ENCODE peak calls at places on chromosomes 5 and 9, in ten cellular contexts. W, N, Y, A, Q, X, C, I, J and B are unnamed samples.

GRCh38 chr5:111158105-111158744 is 66.0 kb upstream of the CAMK4 start:
- DNase-seq in N (peak; percentile 30), W (peak; percentile 69), A (peak; percentile 62), C (peak; percentile 45), Q (peak; percentile 89), Y (peak; percentile 43), I (peak; percentile 84), X (peak; percentile 86), J (peak; percentile 93), B (peak; percentile 85)

GRCh38 chr5:9524941-9525340 is 20.9 kb downstream of the SEMA5A start:
- DNase-seq in W (no peak), X (no peak), C (no peak), J (no peak), N (no peak), Y (no peak), I (no peak), Q (no peak), A (no peak), B (no peak)

GRCh38 chr5:177982956-177983355 is 13.1 kb downstream of the PROP1 start:
- DNase-seq in C (no peak), X (no peak), N (no peak), I (no peak), J (no peak), Q (no peak), A (no peak), W (no peak), Y (no peak), B (no peak)

GRCh38 chr9:98538626-98539031 is 170.1 kb downstream of the GABBR2 start:
- DNase-seq in J (no peak), N (no peak), Q (peak; percentile 23), Y (peak; percentile 69), X (no peak), I (peak; percentile 18), A (no peak), W (no peak), C (no peak), B (no peak)

GRCh38 chr9:136531904-136532798 is 13.7 kb downstream of the NOTCH1 start:
- DNase-seq in J (no peak), W (no peak), Q (no peak), X (no peak), A (no peak), N (no peak), I (no peak), Y (no peak), C (no peak), B (no peak)

GRCh38 chr5:171168177-171168576 is 140.9 kb upstream of the TLX3 start:
- DNase-seq in I (no peak), A (no peak), Q (no peak), N (no peak), X (no peak), Y (no peak), C (no peak), J (no peak), W (no peak), B (no peak)

GRCh38 chr5:121968910-121969607 is 7.3 kb downstream of the SRFBP1 start:
- DNase-seq in Y (no peak), J (peak; percentile 99), I (peak; percentile 99), N (no peak), Q (peak; percentile 99), W (peak; percentile 61), X (peak; percentile 97), A (no peak), C (no peak), B (no peak)

GRCh38 chr9:2050236-2050635 is 35.1 kb downstream of the SMARCA2 start:
- DNase-seq in N (no peak), Q (no peak), A (no peak), X (no peak), J (peak; percentile 9), W (no peak), Y (no peak), C (no peak), I (no peak), B (no peak)

GRCh38 chr9:120579750-120580590 is at the start of gene CDK5RAP2:
- DNase-seq in A (peak; percentile 77), Q (peak; percentile 98), Y (peak; percentile 95), J (peak; percentile 99), W (peak; percentile 96), X (peak; percentile 97), N (peak; percentile 93), C (peak; percentile 91), I (peak; percentile 97), B (peak; percentile 81)

GRCh38 chr9:37587521-37587920 is 4.9 kb downstream of the TOMM5 start:
- DNase-seq in N (no peak), J (no peak), W (no peak), A (no peak), I (no peak), Y (no peak), X (no peak), C (no peak), Q (no peak), B (no peak)

GRCh38 chr9:69936427-69936826 is 107.2 kb upstream of the MAMDC2 start:
- DNase-seq in Q (no peak), A (no peak), C (no peak), J (peak; percentile 86), I (peak; percentile 62), Y (no peak), X (peak; percentile 76), W (no peak), N (no peak), B (no peak)

GRCh38 chr9:69933445-69933844 is 110.2 kb upstream of the MAMDC2 start:
- DNase-seq in N (no peak), Q (no peak), W (no peak), X (no peak), Y (no peak), A (no peak), J (peak; percentile 12), C (no peak), I (no peak), B (no peak)

GRCh38 chr9:69925452-69925851 is 104.8 kb downstream of the CFAP95 start:
- DNase-seq in N (no peak), I (no peak), J (no peak), Q (no peak), A (no peak), W (no peak), X (no peak), C (no peak), Y (no peak), B (no peak)

GRCh38 chr9:69932901-69933300 is 110.7 kb upstream of the MAMDC2 start:
- DNase-seq in Q (no peak), W (peak; percentile 39), I (peak; percentile 62), N (no peak), X (no peak), A (no peak), J (peak; percentile 13), C (no peak), Y (no peak), B (no peak)

GRCh38 chr9:69931340-69931739 is 110.7 kb downstream of the CFAP95 start:
- DNase-seq in Y (no peak), A (no peak), X (no peak), W (no peak), N (no peak), C (no peak), Q (peak; percentile 36), I (peak; percentile 29), J (peak; percentile 41), B (no peak)
- TF ChIP-seq CTCF in Y (no peak), A (peak; percentile 53), X (peak; percentile 43), W (peak; percentile 47), N (no peak), C (no peak), Q (peak; percentile 49), I (peak; percentile 38), J (peak; percentile 63), B (no peak)

GRCh38 chr5:97046270-97046982 is 96.0 kb downstream of the LIX1 start:
- DNase-seq in J (peak; percentile 45), X (no peak), N (no peak), A (no peak), I (peak; percentile 20), Y (no peak), W (no peak), C (no peak), Q (peak; percentile 5), B (no peak)
- TF ChIP-seq CTCF in J (peak; percentile 17), X (no peak), N (no peak), A (no peak), I (no peak), Y (no peak), W (peak; percentile 26), C (peak; percentile 31), Q (no peak), B (no peak)

GRCh38 chr5:56616454-56617160 is 198.7 kb upstream of the MAP3K1 start:
- DNase-seq in Q (no peak), J (no peak), I (no peak), X (no peak), A (no peak), Y (no peak), W (no peak), C (no peak), N (no peak), B (no peak)
- TF ChIP-seq CTCF in Q (no peak), J (no peak), I (no peak), X (no peak), A (no peak), Y (no peak), W (no peak), C (no peak), N (no peak), B (no peak)

GRCh38 chr9:79264511-79265448 is 307.0 kb upstream of the TLE4 start:
- DNase-seq in Q (no peak), N (no peak), J (no peak), X (no peak), W (no peak), C (no peak), Y (no peak), A (no peak), I (no peak), B (no peak)

GRCh38 chr9:79266986-79267385 is 304.8 kb upstream of the TLE4 start:
- DNase-seq in Q (no peak), I (no peak), A (no peak), Y (no peak), N (no peak), W (no peak), J (no peak), X (no peak), C (no peak), B (no peak)

DNA sequence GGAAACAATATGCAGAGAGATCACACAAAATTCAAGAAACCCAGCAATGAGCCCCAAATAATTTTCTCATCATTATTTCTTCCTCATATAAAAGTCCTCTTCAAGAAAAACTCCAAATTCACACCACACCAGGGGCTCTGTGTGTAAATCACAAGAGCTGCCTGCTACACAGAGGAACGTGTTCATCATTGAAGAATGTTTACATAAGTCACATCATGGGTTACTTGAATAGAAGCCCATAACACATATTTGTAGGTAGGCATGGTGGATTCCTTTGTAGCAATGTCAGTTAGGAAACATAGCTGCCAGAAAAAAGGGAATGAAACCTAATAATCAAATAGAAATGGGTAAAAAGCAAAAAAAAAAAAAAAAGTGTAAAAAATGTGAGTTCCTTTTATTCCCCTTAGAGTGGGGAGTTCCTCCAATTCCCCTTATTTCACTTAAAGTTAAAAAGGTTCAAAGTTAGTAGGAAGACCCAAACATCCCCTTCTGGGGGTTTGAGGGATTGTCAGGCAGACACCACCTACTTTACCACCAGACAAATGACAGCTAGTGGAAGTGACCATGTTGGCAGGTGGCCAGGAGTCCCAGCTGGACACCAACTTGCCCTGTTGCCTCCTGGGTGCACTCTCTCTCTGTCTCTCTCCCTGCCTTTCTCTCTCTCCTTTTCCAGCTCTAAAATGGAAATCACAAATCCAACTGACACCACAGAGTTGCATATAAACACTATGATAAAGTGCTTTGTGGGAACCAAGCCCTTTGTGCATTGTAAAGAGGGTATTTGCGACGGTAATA is 307.9 kb upstream of the TLE4 start:
- DNase-seq in I (peak; percentile 5), N (no peak), W (no peak), X (peak; percentile 20), J (peak; percentile 48), Y (no peak), C (no peak), A (no peak), Q (peak; percentile 1), B (no peak)
- TF ChIP-seq CTCF in I (no peak), N (no peak), W (no peak), X (no peak), J (no peak), Y (no peak), C (no peak), A (no peak), Q (no peak), B (no peak)